ENCODE peak calls at places on chromosomes 4 and X, in six cellular contexts. K, Y, M, W, D and P are unnamed samples.

GRCh38 chr4:55125763-55126541 is 557 bp upstream of the KDR start:
- DNase-seq in K (no peak), Y (no peak), M (peak; percentile 33), W (peak; percentile 26), D (peak; percentile 42), P (no peak)

GRCh38 chrX:144586756-144587155 is 660.5 kb upstream of the SPANXN1 start:
- DNase-seq in K (no peak), Y (no peak), M (no peak), W (peak; percentile 64), D (no peak), P (no peak)

GRCh38 chr4:151806511-151806927 is 45.7 kb upstream of the GATB start:
- DNase-seq in K (no peak), Y (peak; percentile 89), M (no peak), W (peak; percentile 87), D (peak; percentile 83), P (no peak)

GRCh38 chr4:8756816-8757215 is 114.8 kb downstream of the HMX1 start:
- DNase-seq in K (no peak), Y (no peak), M (no peak), W (no peak), D (no peak), P (no peak)

GRCh38 chr4:148514581-148514980 is 72.4 kb upstream of the NR3C2 start:
- DNase-seq in K (no peak), Y (no peak), M (no peak), W (no peak), D (no peak), P (no peak)

GRCh38 chr4:4859799-4860380 is 425 bp downstream of the MSX1 start:
- DNase-seq in K (no peak), Y (no peak), M (no peak), W (peak; percentile 15), D (no peak), P (no peak)

GRCh38 chrX:54494970-54495813 is 842 bp downstream of the FGD1 start:
- DNase-seq in K (no peak), Y (peak; percentile 18), M (no peak), W (peak; percentile 46), D (no peak), P (peak; percentile 47)

GRCh38 chr4:158835456-158836369 is 66.9 kb downstream of the FNIP2 start:
- DNase-seq in K (no peak), Y (no peak), M (peak; percentile 43), W (no peak), D (peak; percentile 75), P (no peak)

GRCh38 chrX:37455381-37455780 is 106.2 kb downstream of the PRRG1 start:
- DNase-seq in K (no peak), Y (no peak), M (no peak), W (no peak), D (no peak), P (no peak)

GRCh38 chr4:138263438-138263837 is 21.3 kb upstream of the SLC7A11 start:
- DNase-seq in K (no peak), Y (peak; percentile 36), M (no peak), W (peak; percentile 18), D (no peak), P (no peak)

GRCh38 chr4:38759077-38759789 is 23.6 kb downstream of the TLR10 start:
- DNase-seq in K (peak; percentile 56), Y (peak; percentile 80), M (peak; percentile 67), W (peak; percentile 74), D (peak; percentile 68), P (peak; percentile 79)

GRCh38 chrX:150211988-150212387 is 151.1 kb upstream of the MAMLD1 start:
- DNase-seq in K (no peak), Y (peak; percentile 74), M (no peak), W (no peak), D (peak; percentile 13), P (no peak)

GRCh38 chr4:149065753-149066152 is 623.5 kb upstream of the NR3C2 start:
- DNase-seq in K (no peak), Y (no peak), M (no peak), W (no peak), D (peak; percentile 33), P (no peak)

GRCh38 chr4:41067369-41067768 is 147.0 kb downstream of the APBB2 start:
- DNase-seq in K (no peak), Y (peak; percentile 53), M (no peak), W (peak; percentile 60), D (no peak), P (no peak)

GRCh38 chr4:8155660-8156421 is 2.8 kb downstream of the ABLIM2 start:
- DNase-seq in K (no peak), Y (no peak), M (no peak), W (no peak), D (peak; percentile 44), P (no peak)

GRCh38 chr4:101355767-101356702 is 8.7 kb upstream of the PPP3CA start:
- DNase-seq in K (no peak), Y (peak; percentile 92), M (no peak), W (peak; percentile 89), D (no peak), P (no peak)

GRCh38 chr4:67207941-67208441 is 337.3 kb downstream of the CENPC start:
- DNase-seq in K (no peak), Y (no peak), M (no peak), W (no peak), D (no peak), P (no peak)

GRCh38 chr4:147576084-147576483 is 41.1 kb upstream of the TMEM184C start:
- DNase-seq in K (no peak), Y (no peak), M (no peak), W (no peak), D (no peak), P (no peak)

GRCh38 chrX:81489987-81490386 is 288.1 kb downstream of the SH3BGRL start:
- DNase-seq in K (no peak), Y (no peak), M (no peak), W (no peak), D (peak; percentile 2), P (no peak)

GRCh38 chrX:49266536-49267445 is 2.3 kb upstream of the FOXP3 start:
- DNase-seq in K (no peak), Y (no peak), M (no peak), W (no peak), D (no peak), P (no peak)

GRCh38 chr4:96009720-96010119 is 169.8 kb downstream of the PDHA2 start:
- DNase-seq in K (no peak), Y (no peak), M (no peak), W (peak; percentile 56), D (peak; percentile 26), P (no peak)

GRCh38 chrX:116872931-116873330 is 410.2 kb upstream of the CT83 start:
- DNase-seq in K (no peak), Y (no peak), M (no peak), W (no peak), D (no peak), P (no peak)

GRCh38 chr4:62526671-62527070 is 1326.5 kb downstream of the ADGRL3 start:
- DNase-seq in K (no peak), Y (no peak), M (no peak), W (no peak), D (no peak), P (no peak)

GRCh38 chr4:110184124-110184790 is 14.2 kb downstream of the ELOVL6 start:
- DNase-seq in K (no peak), Y (no peak), M (no peak), W (no peak), D (peak; percentile 92), P (peak; percentile 39)

GRCh38 chrX:13220916-13221315 is 98.9 kb downstream of the ATXN3L start:
- DNase-seq in K (no peak), Y (peak; percentile 84), M (no peak), W (peak; percentile 82), D (no peak), P (no peak)

GRCh38 chrX:13463608-13464007 is 105.8 kb upstream of the EGFL6 start:
- DNase-seq in K (no peak), Y (peak; percentile 98), M (no peak), W (peak; percentile 84), D (no peak), P (no peak)

GRCh38 chrX:125953769-125954168 is 212.3 kb downstream of the DCAF12L2 start:
- DNase-seq in K (no peak), Y (no peak), M (no peak), W (no peak), D (no peak), P (no peak)

GRCh38 chr4:105472871-105473339 is 957 bp downstream of the PPA2 start:
- DNase-seq in K (no peak), Y (no peak), M (no peak), W (no peak), D (no peak), P (no peak)

GRCh38 chr4:179595671-179596410 is 2153.6 kb upstream of the AGA start:
- DNase-seq in K (no peak), Y (peak; percentile 95), M (no peak), W (peak; percentile 84), D (no peak), P (no peak)

GRCh38 chr4:153950100-153950979 is 161.5 kb upstream of the SFRP2 start:
- DNase-seq in K (no peak), Y (no peak), M (no peak), W (no peak), D (no peak), P (no peak)

GRCh38 chr4:53895137-53895536 is 169.3 kb downstream of the CHIC2 start:
- DNase-seq in K (no peak), Y (no peak), M (no peak), W (no peak), D (no peak), P (no peak)

GRCh38 chrX:41108684-41109205 is 23.5 kb downstream of the USP9X start:
- DNase-seq in K (no peak), Y (no peak), M (peak; percentile 54), W (no peak), D (peak; percentile 47), P (no peak)
- H2BK15ac ChIP-seq in K (no peak overlapping the region), Y (no peak overlapping the region), M (no peak overlapping the region), W (no peak overlapping the region), D (no peak overlapping the region), P (no peak overlapping the region)

DNA sequence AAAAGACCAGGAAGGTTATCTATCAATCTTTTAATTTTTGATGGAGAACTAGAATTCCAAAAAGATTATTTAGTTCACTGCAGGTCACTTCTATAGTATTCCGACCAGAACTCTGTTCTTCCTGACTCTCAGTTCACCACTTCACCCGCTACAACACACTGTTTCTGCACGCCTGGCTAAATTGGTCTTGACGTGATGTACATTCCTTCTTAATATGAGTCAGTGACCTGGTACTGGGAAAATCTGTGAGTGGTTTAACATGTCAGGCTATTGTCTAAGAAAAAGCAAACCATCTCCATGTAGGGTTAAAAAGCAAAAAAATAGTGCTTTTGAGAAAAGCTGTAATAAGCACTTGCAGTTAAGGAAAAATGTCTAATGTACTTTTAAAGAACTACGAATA is 120.4 kb downstream of the NDST3 start:
- DNase-seq in K (no peak), Y (peak; percentile 63), M (no peak), W (peak; percentile 29), D (no peak), P (no peak)
- H2BK15ac ChIP-seq in K (no peak overlapping the region), Y (no peak overlapping the region), M (no peak overlapping the region), W (no peak overlapping the region), D (no peak overlapping the region), P (no peak overlapping the region)

GRCh38 chr4:26462874-26463273 is 27.4 kb downstream of the CCKAR start:
- DNase-seq in K (no peak), Y (peak; percentile 71), M (no peak), W (no peak), D (no peak), P (no peak)
- H2BK15ac ChIP-seq in K (no peak overlapping the region), Y (peak overlapping the region; percentile 75), M (no peak overlapping the region), W (no peak overlapping the region), D (no peak overlapping the region), P (no peak overlapping the region)

DNA sequence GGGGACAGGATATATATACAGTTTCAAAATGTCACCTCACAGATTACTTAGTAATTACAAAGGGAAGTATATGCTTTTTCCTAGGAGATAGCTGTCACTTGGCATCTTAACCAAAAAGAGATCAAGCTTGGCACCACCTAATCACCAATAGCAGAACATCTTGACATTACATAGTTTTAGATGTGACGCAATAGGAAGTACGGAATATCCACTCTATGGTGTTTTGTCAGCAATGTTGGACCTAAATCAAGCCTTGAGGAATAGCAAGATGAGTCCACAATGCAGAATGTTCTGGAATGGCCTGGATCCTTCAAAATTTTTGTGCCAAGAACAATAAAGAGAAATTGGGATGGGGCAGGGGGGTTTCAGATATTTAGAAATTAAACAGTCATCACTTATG is 1488.2 kb downstream of the FSTL5 start:
- DNase-seq in K (no peak), Y (no peak), M (no peak), W (no peak), D (no peak), P (no peak)
- H2BK15ac ChIP-seq in K (no peak overlapping the region), Y (no peak overlapping the region), M (no peak overlapping the region), W (no peak overlapping the region), D (no peak overlapping the region), P (no peak overlapping the region)